ENCODE peak calls at places on chromosomes 4 and X, in six cellular contexts. W is transverse colon, D is stomach, S is SK-N-SH, U is tibial nerve, O is HepG2. L is an unnamed sample.

GRCh38 chrX:101659601-101660063 is at the start of gene ARMCX2:
- DNase-seq in U (peak), S (peak), D (peak), W (peak), O (no peak), L (peak)

GRCh38 chr4:186191266-186192067 is at the start of gene CYP4V2:
- DNase-seq in U (peak), W (peak), S (peak), D (peak), O (peak), L (peak)

GRCh38 chr4:64022560-64022959 is 386.7 kb downstream of the TECRL start:
- DNase-seq in S (no peak), W (no peak), O (no peak), D (no peak), U (no peak), L (no peak)

GRCh38 chr4:97558204-97558804 is 585.0 kb downstream of the STPG2 start:
- DNase-seq in S (no peak), D (no peak), O (no peak), W (no peak), U (no peak), L (no peak)

GRCh38 chr4:170089274-170089742 is 448 bp downstream of the AADAT start:
- DNase-seq in W (peak), O (peak), U (no peak), D (no peak), S (peak), L (no peak)

GRCh38 chr4:119039779-119040178 is 95.9 kb upstream of the MYOZ2 start:
- DNase-seq in U (no peak), W (no peak), D (no peak), S (no peak), O (no peak), L (no peak)

GRCh38 chr4:151788021-151788420 is 27.2 kb upstream of the GATB start:
- DNase-seq in O (no peak), D (no peak), W (no peak), U (no peak), S (no peak), L (no peak)

GRCh38 chr4:83490876-83491450 is 6.1 kb upstream of the ABRAXAS1 start:
- DNase-seq in S (peak), O (peak), D (no peak), W (no peak), U (no peak), L (no peak)

GRCh38 chr4:101807351-101807750 is 16.8 kb downstream of the BANK1 start:
- DNase-seq in S (no peak), W (no peak), U (no peak), D (no peak), O (no peak), L (no peak)

GRCh38 chr4:70836081-70836480 is 3.6 kb downstream of the GRSF1 start:
- DNase-seq in S (no peak), D (no peak), O (no peak), U (no peak), W (no peak), L (no peak)

GRCh38 chr4:82891728-82892466 is 944 bp upstream of the SEC31A start:
- DNase-seq in S (no peak), O (no peak), D (no peak), W (no peak), U (no peak), L (no peak)

GRCh38 chrX:134520860-134521390 is 61.0 kb downstream of the HPRT1 start:
- DNase-seq in U (no peak), D (no peak), S (peak), W (peak), O (peak), L (no peak)

GRCh38 chr4:57148177-57148576 is 38.0 kb upstream of the IGFBP7 start:
- DNase-seq in O (no peak), D (no peak), U (no peak), S (no peak), W (no peak), L (no peak)

GRCh38 chr4:107711831-107712230 is 8.2 kb downstream of the PAPSS1 start:
- DNase-seq in W (no peak), S (no peak), D (no peak), O (no peak), U (no peak), L (no peak)

GRCh38 chr4:54146139-54146538 is 46.2 kb downstream of the GSX2 start:
- DNase-seq in S (no peak), D (no peak), U (no peak), W (no peak), O (no peak), L (no peak)

GRCh38 chr4:155413451-155413850 is 36.7 kb upstream of the MAP9 start:
- DNase-seq in S (no peak), U (no peak), O (no peak), D (no peak), W (no peak), L (no peak)

GRCh38 chrX:1390621-1391369 is 1.1 kb downstream of the SLC25A6 start:
- DNase-seq in D (peak), S (no peak), W (peak), U (no peak), O (no peak), L (no peak)

GRCh38 chrX:18353931-18354368 is 538 bp downstream of the SCML2 start:
- DNase-seq in D (no peak), W (peak), U (no peak), O (peak), S (peak), L (peak)

GRCh38 chrX:104564921-104565703 is 887 bp upstream of the IL1RAPL2 start:
- DNase-seq in D (no peak), O (no peak), S (peak), U (no peak), W (no peak), L (no peak)

GRCh38 chr4:100098681-100099080 is 91.6 kb downstream of the DDIT4L start:
- DNase-seq in U (no peak), S (no peak), O (no peak), W (no peak), D (no peak), L (no peak)

GRCh38 chrX:150236304-150236703 is 126.8 kb upstream of the MAMLD1 start:
- DNase-seq in W (no peak), D (no peak), O (no peak), S (no peak), U (no peak), L (no peak)

GRCh38 chr4:105896461-105896939 is 1.2 kb downstream of the NPNT start:
- DNase-seq in W (peak), U (no peak), O (no peak), S (no peak), D (no peak), L (no peak)

GRCh38 chrX:148681605-148682004 is 181.2 kb downstream of the AFF2 start:
- DNase-seq in D (no peak), W (no peak), U (no peak), O (no peak), S (no peak), L (no peak)

GRCh38 chr4:26953770-26954423 is 93.3 kb downstream of the STIM2 start:
- DNase-seq in W (no peak), S (no peak), O (no peak), D (no peak), U (no peak), L (no peak)

GRCh38 chr4:8745828-8746225 is 125.8 kb downstream of the HMX1 start:
- DNase-seq in S (no peak), W (no peak), U (no peak), O (no peak), D (no peak), L (no peak)

GRCh38 chr4:107283587-107284559 is 247.8 kb upstream of the DKK2 start:
- DNase-seq in S (peak), U (no peak), D (no peak), W (no peak), O (no peak), L (no peak)

GRCh38 chr4:11367371-11367770 is 61.3 kb downstream of the HS3ST1 start:
- DNase-seq in U (peak), S (no peak), O (no peak), D (peak), W (peak), L (peak)

GRCh38 chrX:21840199-21840557 is 761 bp downstream of the MBTPS2 start:
- DNase-seq in O (no peak), W (no peak), D (no peak), U (no peak), S (no peak), L (no peak)

GRCh38 chrX:100409316-100410082 is 574 bp downstream of the PCDH19 start:
- DNase-seq in W (no peak), U (no peak), S (peak), O (no peak), D (no peak), L (no peak)

GRCh38 chr4:2303686-2304320 is 41.9 kb upstream of the MXD4 start:
- DNase-seq in D (peak), W (peak), U (no peak), O (no peak), S (no peak), L (no peak)

GRCh38 chrX:129959493-129959832 is 23.0 kb upstream of the BCORL1 start:
- DNase-seq in D (no peak), W (peak), U (no peak), O (no peak), S (no peak), L (no peak)

GRCh38 chr4:102451266-102451665 is 49.9 kb upstream of the NFKB1 start:
- DNase-seq in U (no peak), W (no peak), S (no peak), O (no peak), D (no peak), L (no peak)

GRCh38 chr4:138892483-138893386 is 122.8 kb upstream of the NOCT start:
- DNase-seq in D (no peak), S (no peak), U (no peak), W (no peak), O (no peak), L (no peak)

GRCh38 chr4:74157743-74158560 is at the start of gene MTHFD2L:
- DNase-seq in D (peak), O (peak), W (peak), U (peak), S (peak), L (peak)
- TF ChIP-seq EP300 in D (no peak), O (peak), W (no peak), U (peak), S (no peak), L (no peak)

DNA sequence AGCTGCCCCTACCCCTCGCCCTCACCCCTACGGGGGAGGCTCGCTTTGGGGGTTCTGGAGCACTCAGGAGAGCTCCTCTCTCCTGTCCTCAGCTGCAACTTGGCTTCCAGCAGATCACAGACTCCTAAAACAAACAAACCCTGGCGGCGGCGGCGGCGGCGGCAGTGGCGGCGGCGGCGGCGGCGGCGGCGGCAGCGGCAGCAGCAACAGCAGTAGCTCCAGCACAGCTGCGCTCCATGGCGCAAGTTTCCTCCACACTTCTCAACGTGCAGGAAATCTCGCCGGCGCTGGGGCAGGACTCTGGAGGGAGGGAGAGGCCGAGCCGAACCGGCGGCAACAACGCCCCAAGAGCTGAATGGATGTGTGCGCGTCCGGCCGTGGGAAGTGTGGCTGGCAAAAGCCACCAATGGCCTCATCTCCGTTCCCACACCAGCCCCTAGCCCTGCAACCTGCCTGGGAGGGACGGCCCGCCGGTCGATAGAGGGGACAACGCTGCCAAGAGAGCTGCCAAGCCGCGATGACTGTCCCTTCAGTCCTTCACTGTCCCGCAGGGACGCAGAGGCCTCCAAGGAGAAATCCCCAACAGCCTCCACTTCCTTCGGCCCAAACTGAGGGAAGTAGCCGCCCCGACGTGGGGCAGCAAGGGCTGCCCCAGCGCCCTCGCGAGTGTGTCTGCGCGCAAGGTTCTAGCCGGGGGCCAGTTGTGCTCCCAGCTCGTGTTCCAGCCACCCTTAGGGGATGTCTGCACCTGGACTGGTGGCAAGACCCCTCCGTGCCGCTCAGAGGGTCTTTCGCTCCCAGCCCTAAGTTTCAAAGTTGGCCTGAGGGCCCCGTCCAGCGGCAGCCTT is 775 bp downstream of the SHROOM4 start:
- DNase-seq in W (peak), O (no peak), S (peak), U (no peak), D (peak), L (peak)
- H3K4me3 ChIP-seq in W (peak), O (peak), S (peak), U (peak), D (peak), L (peak)

GRCh38 chr4:175927121-175927520 is 115.1 kb upstream of the GPM6A start:
- DNase-seq in S (no peak), O (no peak), W (no peak), U (no peak), D (no peak), L (no peak)
- TF ChIP-seq EP300 in S (no peak), O (no peak), W (no peak), U (no peak), D (no peak), L (no peak)

GRCh38 chr4:140744421-140744820 is 11.8 kb downstream of the TBC1D9 start:
- DNase-seq in U (no peak), O (no peak), D (no peak), W (no peak), S (no peak), L (no peak)

GRCh38 chr4:140740906-140741670 is 15.1 kb downstream of the TBC1D9 start:
- DNase-seq in U (no peak), O (no peak), W (no peak), S (no peak), D (no peak), L (no peak)

GRCh38 chr4:140743194-140743931 is 12.8 kb downstream of the TBC1D9 start:
- DNase-seq in S (peak), U (no peak), W (peak), D (no peak), O (peak), L (no peak)

GRCh38 chr4:140740422-140740821 is 15.8 kb downstream of the TBC1D9 start:
- DNase-seq in U (no peak), D (no peak), W (no peak), O (peak), S (no peak), L (no peak)

GRCh38 chr4:140742838-140743193 is 13.4 kb downstream of the TBC1D9 start:
- DNase-seq in D (no peak), W (no peak), U (no peak), O (no peak), S (no peak), L (no peak)
- H3K4me3 ChIP-seq in D (no peak), W (no peak), U (no peak), O (no peak), S (no peak), L (no peak)